ENCODE peak calls at places on chromosomes 3 and 15, in seven cellular contexts. M is sciatic nerve, I is GM23338, F is brain microvascular endothelial cell, H is lung microvascular endothelial cell, C is ELF-1, J is GM12865. G is an unnamed sample.

GRCh38 chr3:175215833-175216232 is 356.7 kb downstream of the NAALADL2 start:
- DNase-seq in H (no peak), M (no peak), F (no peak), C (no peak), J (no peak), I (no peak), G (no peak)

GRCh38 chr3:188853896-188854295 is 317.9 kb upstream of the TPRG1 start:
- DNase-seq in I (no peak), M (no peak), F (no peak), H (no peak), C (no peak), J (no peak), G (no peak)

GRCh38 chr15:50463423-50464358 is 39.5 kb downstream of the USP8 start:
- DNase-seq in J (no peak), H (peak; percentile 6), C (no peak), F (peak; percentile 18), M (no peak), I (no peak), G (no peak)

GRCh38 chr15:55661431-55661830 is 73.3 kb upstream of the PYGO1 start:
- DNase-seq in C (peak; percentile 58), H (no peak), F (peak; percentile 25), M (no peak), J (peak; percentile 16), I (peak; percentile 67), G (peak; percentile 67)

GRCh38 chr3:20125912-20126311 is 60.1 kb downstream of the SGO1 start:
- DNase-seq in C (no peak), H (no peak), I (no peak), F (no peak), M (no peak), J (peak; percentile 80), G (no peak)

GRCh38 chr3:171459130-171459941 is 869 bp downstream of the TNIK start:
- DNase-seq in H (peak; percentile 8), I (peak; percentile 64), M (peak; percentile 61), C (peak; percentile 47), F (peak; percentile 32), J (peak; percentile 68), G (peak; percentile 49)

GRCh38 chr15:57506422-57506821 is 85.3 kb upstream of the MYZAP start:
- DNase-seq in J (no peak), I (peak; percentile 77), M (no peak), F (no peak), H (peak; percentile 29), C (peak; percentile 72), G (peak; percentile 49)

GRCh38 chr15:67340630-67341029 is 86.0 kb downstream of the IQCH start:
- DNase-seq in M (no peak), H (peak; percentile 5), C (no peak), I (no peak), F (no peak), J (no peak), G (no peak)

GRCh38 chr3:67685499-67685898 is 31.1 kb upstream of the SUCLG2 start:
- DNase-seq in H (no peak), J (peak; percentile 83), M (no peak), F (no peak), C (no peak), I (no peak), G (no peak)

GRCh38 chr3:31436830-31437229 is 95.9 kb upstream of the STT3B start:
- DNase-seq in F (no peak), M (no peak), H (no peak), C (no peak), J (no peak), I (no peak), G (no peak)

GRCh38 chr3:3778641-3779270 is 20.5 kb upstream of the LRRN1 start:
- DNase-seq in M (no peak), C (no peak), F (no peak), I (no peak), H (no peak), J (no peak), G (no peak)

GRCh38 chr15:59918994-59919951 is 84.8 kb upstream of the FOXB1 start:
- DNase-seq in M (no peak), C (no peak), H (peak; percentile 34), I (no peak), J (peak; percentile 86), F (peak; percentile 82), G (peak; percentile 52)

GRCh38 chr3:123749716-123750115 is 134.4 kb downstream of the MYLK start:
- DNase-seq in H (no peak), F (peak; percentile 48), C (no peak), M (no peak), I (no peak), J (no peak), G (no peak)

GRCh38 chr15:95300958-95301357 is 1029.5 kb upstream of the NR2F2 start:
- DNase-seq in H (peak; percentile 96), J (peak; percentile 20), F (no peak), M (no peak), I (no peak), C (no peak), G (peak; percentile 79)

GRCh38 chr3:145384307-145384706 is 776.7 kb downstream of the PLOD2 start:
- DNase-seq in I (no peak), C (no peak), H (no peak), F (no peak), J (no peak), M (no peak), G (no peak)

GRCh38 chr15:28273468-28273867 is 48.5 kb downstream of the HERC2 start:
- DNase-seq in M (no peak), I (peak; percentile 56), H (peak; percentile 66), F (peak; percentile 42), C (peak; percentile 8), J (no peak), G (peak; percentile 44)

GRCh38 chr3:48837163-48837562 is 10.5 kb downstream of the PRKAR2A start:
- DNase-seq in J (no peak), C (no peak), H (no peak), M (no peak), I (no peak), F (no peak), G (no peak)

GRCh38 chr15:96035091-96035490 is 295.4 kb upstream of the NR2F2 start:
- DNase-seq in F (no peak), J (no peak), I (no peak), M (no peak), C (no peak), H (no peak), G (peak; percentile 20)

GRCh38 chr3:64207289-64208086 is 17.8 kb downstream of the PRICKLE2 start:
- DNase-seq in H (no peak), J (no peak), I (no peak), F (no peak), C (peak; percentile 41), M (no peak), G (peak; percentile 37)

GRCh38 chr3:194686816-194687637 is 1.3 kb downstream of the FAM43A start:
- DNase-seq in F (no peak), H (peak; percentile 63), C (peak; percentile 89), I (peak; percentile 76), M (peak; percentile 66), J (peak; percentile 54), G (peak; percentile 56)

GRCh38 chr3:150146891-150147761 is 176.4 kb upstream of the PFN2 start:
- DNase-seq in H (peak; percentile 87), M (no peak), J (peak; percentile 79), C (no peak), I (no peak), F (peak; percentile 95), G (peak; percentile 93)

GRCh38 chr3:101544181-101544850 is 17.4 kb upstream of the TRMT10C start:
- DNase-seq in F (no peak), M (no peak), C (no peak), I (no peak), J (no peak), H (no peak), G (no peak)

GRCh38 chr3:89558711-89559110 is 451.3 kb downstream of the EPHA3 start:
- DNase-seq in J (no peak), F (no peak), I (no peak), H (no peak), M (no peak), C (no peak), G (no peak)

GRCh38 chr3:40229411-40229810 is 80.1 kb upstream of the EIF1B start:
- DNase-seq in M (no peak), H (no peak), C (no peak), I (no peak), F (no peak), J (peak; percentile 40), G (no peak)

GRCh38 chr3:159796226-159796625 is 192.4 kb upstream of the IL12A start:
- DNase-seq in J (no peak), M (no peak), C (no peak), I (no peak), H (no peak), F (no peak), G (no peak)

GRCh38 chr3:187256217-187256616 is 35.3 kb downstream of the MASP1 start:
- DNase-seq in J (no peak), I (peak; percentile 47), M (no peak), C (no peak), F (no peak), H (no peak), G (no peak)

GRCh38 chr3:158058775-158059174 is 47.4 kb downstream of the SHOX2 start:
- DNase-seq in C (peak; percentile 23), J (no peak), H (no peak), I (no peak), F (no peak), M (no peak), G (no peak)

G was measured in cardiac muscle cell.